ENCODE peak calls at places on chromosomes 7 and 10, in five cellular contexts. S is AG09309; I is gastrocnemius medialis; G is CD8-positive, alpha-beta T cell; H is astrocyte of the cerebellum. Y is an unnamed sample.

GRCh38 chr10:96646251-96646740 is 59.5 kb upstream of the TM9SF3 start:
- DNase-seq in H (no peak), I (no peak), S (no peak), G (no peak), Y (no peak)

GRCh38 chr7:143426479-143427142 is 16.6 kb upstream of the TAS2R60 start:
- DNase-seq in G (no peak), I (no peak), S (no peak), H (no peak), Y (no peak)

GRCh38 chr7:82778021-82778420 is 334.4 kb upstream of the CACNA2D1 start:
- DNase-seq in H (peak), S (no peak), G (no peak), I (no peak), Y (no peak)

GRCh38 chr7:76507723-76508406 is 2.5 kb upstream of the UPK3B start:
- DNase-seq in S (no peak), I (no peak), H (no peak), G (no peak), Y (no peak)

GRCh38 chr7:46781901-46782439 is 799.9 kb downstream of the TNS3 start:
- DNase-seq in I (no peak), G (no peak), H (peak), S (no peak), Y (no peak)

GRCh38 chr7:108529341-108529740 is 3.4 kb upstream of the PNPLA8 start:
- DNase-seq in S (no peak), I (no peak), H (no peak), G (no peak), Y (no peak)

GRCh38 chr7:51899611-51900010 is 583.0 kb upstream of the COBL start:
- DNase-seq in H (no peak), G (no peak), I (no peak), S (no peak), Y (no peak)

GRCh38 chr7:135162382-135163001 is 8.0 kb downstream of the CYREN start:
- DNase-seq in G (no peak), S (no peak), H (no peak), I (no peak), Y (no peak)

GRCh38 chr7:137731436-137731835 is 115.3 kb downstream of the DGKI start:
- DNase-seq in S (no peak), G (no peak), H (no peak), I (no peak), Y (no peak)

GRCh38 chr10:130021373-130021950 is 57.4 kb upstream of the EBF3 start:
- DNase-seq in S (peak), I (no peak), G (no peak), H (peak), Y (peak)

GRCh38 chr10:89653410-89653828 is 8.4 kb upstream of the PANK1 start:
- DNase-seq in S (no peak), I (no peak), G (no peak), H (peak), Y (no peak)

GRCh38 chr7:158044156-158044823 is 543.3 kb downstream of the PTPRN2 start:
- DNase-seq in I (no peak), G (no peak), H (no peak), S (no peak), Y (no peak)

GRCh38 chr10:110364531-110364937 is 59.8 kb upstream of the SMNDC1 start:
- DNase-seq in I (no peak), H (no peak), G (no peak), S (no peak), Y (no peak)

DNA sequence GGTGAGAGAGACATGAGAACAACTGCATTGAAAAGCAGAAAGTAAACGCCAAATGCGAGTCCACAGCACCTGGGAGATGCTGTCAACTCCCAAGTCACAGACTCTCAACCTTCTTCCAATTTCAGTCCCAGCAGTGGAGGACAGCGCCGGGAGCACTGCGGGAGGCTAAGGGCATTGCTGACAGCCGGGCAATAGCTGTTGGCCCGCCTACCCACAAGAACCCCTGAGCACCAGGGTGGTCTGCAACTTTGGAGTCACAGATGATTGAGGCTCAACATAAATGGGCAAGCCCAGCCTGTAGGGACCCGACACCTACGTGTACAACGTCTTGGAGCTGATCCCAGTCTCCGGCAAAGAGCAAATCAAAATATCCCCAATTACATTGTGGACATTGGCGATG is 262.9 kb downstream of the TCERG1L start:
- DNase-seq in S (no peak), H (no peak), G (no peak), I (no peak), Y (no peak)
- H3K4me3 ChIP-seq in S (no peak), H (no peak), G (no peak), I (no peak), Y (no peak)

GRCh38 chr10:48607356-48608278 is 2.7 kb upstream of the ARHGAP22 start:
- DNase-seq in H (no peak), G (no peak), I (no peak), S (no peak), Y (no peak)
- H3K4me3 ChIP-seq in H (no peak), G (no peak), I (no peak), S (no peak), Y (no peak)

DNA sequence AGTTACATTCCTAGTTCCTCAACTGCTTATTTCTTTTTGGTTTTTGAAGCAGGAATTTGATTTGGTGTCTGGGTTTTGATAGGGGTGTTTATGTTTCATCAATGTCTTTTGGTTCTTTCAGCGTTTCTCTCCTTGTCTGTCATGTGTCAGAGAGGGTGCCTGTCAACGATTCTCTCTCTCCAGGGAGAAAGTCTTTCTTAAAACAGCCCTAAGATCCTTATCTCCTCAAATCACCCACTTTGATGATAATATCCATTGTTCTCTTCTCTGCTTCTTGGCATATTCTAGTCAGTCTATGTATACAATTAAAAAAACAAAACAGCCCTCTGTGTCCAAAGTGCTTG is 77.2 kb downstream of the TCF7L2 start:
- DNase-seq in S (no peak), I (no peak), G (no peak), H (no peak), Y (no peak)
- H3K4me3 ChIP-seq in S (no peak), I (no peak), G (no peak), H (no peak), Y (no peak)

DNA sequence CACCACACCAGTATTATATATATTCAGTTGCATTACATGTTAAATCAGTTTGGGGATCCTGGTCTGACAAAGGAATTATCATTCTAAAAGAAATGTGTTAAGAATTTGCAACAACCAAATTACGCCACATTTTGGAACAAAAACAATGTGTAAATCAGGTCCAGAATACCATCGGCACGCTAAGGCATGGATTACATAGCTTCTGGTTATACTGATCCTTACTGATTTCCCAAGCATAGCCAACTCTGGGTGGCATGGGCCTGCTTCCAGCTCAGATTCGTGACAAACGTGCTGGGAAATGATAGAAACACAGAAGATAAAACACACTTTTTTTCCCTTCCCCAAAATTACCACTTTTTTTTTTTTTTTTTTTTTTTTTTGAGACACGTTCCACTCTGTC is 660.0 kb downstream of the SORCS1 start:
- DNase-seq in H (no peak), S (no peak), G (no peak), I (no peak), Y (no peak)
- H3K4me3 ChIP-seq in H (no peak), S (no peak), G (no peak), I (no peak), Y (no peak)

GRCh38 chr10:87837445-87837844 is 19.4 kb upstream of the ATAD1 start:
- DNase-seq in G (no peak), S (no peak), I (no peak), H (no peak), Y (no peak)
- H3K4me3 ChIP-seq in G (no peak), S (no peak), I (no peak), H (no peak), Y (no peak)

GRCh38 chr10:63083904-63084689 is 49.0 kb upstream of the NRBF2 start:
- DNase-seq in H (peak), S (peak), G (peak), I (peak), Y (peak)
- H3K4me3 ChIP-seq in H (no peak), S (no peak), G (no peak), I (no peak), Y (no peak)

GRCh38 chr10:74151057-74151878 is at the start of gene ADK:
- DNase-seq in I (peak), G (peak), H (peak), S (peak), Y (peak)

GRCh38 chr10:74151879-74152722 is 1.1 kb downstream of the ADK start:
- DNase-seq in S (no peak), I (no peak), H (no peak), G (no peak), Y (no peak)

GRCh38 chr10:74153123-74153522 is 2.1 kb downstream of the ADK start:
- DNase-seq in H (no peak), G (no peak), S (no peak), I (no peak), Y (no peak)

GRCh38 chr10:74156919-74157289 is 5.9 kb downstream of the ADK start:
- DNase-seq in I (no peak), G (no peak), S (no peak), H (peak), Y (no peak)

GRCh38 chr10:74153676-74154075 is 2.7 kb downstream of the ADK start:
- DNase-seq in S (no peak), H (no peak), G (no peak), I (no peak), Y (no peak)
- H3K4me3 ChIP-seq in S (no peak), H (no peak), G (no peak), I (peak), Y (no peak)